ENCODE peak calls at places on chromosome 1, in seven cellular contexts. One of them, this sample, is unnamed.

GRCh38 chr1:33310702-33311101 is 10.2 kb downstream of the A3GALT2 start:
- DNase-seq in Karpas-422: no peak
- DNase-seq in upper lobe of right lung: peak
- DNase-seq in iris pigment epithelial cell: no peak
- DNase-seq in mesothelial cell of epicardium: no peak
- DNase-seq in NCI-H1048: no peak
- DNase-seq in T follicular helper cell: no peak
- DNase-seq in this sample: no peak

GRCh38 chr1:16204634-16205332 is 7.7 kb downstream of the ARHGEF19 start:
- DNase-seq in Karpas-422: peak
- DNase-seq in upper lobe of right lung: peak
- DNase-seq in T follicular helper cell: no peak
- DNase-seq in iris pigment epithelial cell: no peak
- DNase-seq in mesothelial cell of epicardium: no peak
- DNase-seq in NCI-H1048: no peak
- DNase-seq in this sample: no peak

GRCh38 chr1:201933840-201934430 is 12.4 kb downstream of the LMOD1 start:
- DNase-seq in NCI-H1048: no peak
- DNase-seq in mesothelial cell of epicardium: no peak
- DNase-seq in iris pigment epithelial cell: peak
- DNase-seq in upper lobe of right lung: no peak
- DNase-seq in Karpas-422: no peak
- DNase-seq in T follicular helper cell: no peak
- DNase-seq in this sample: no peak

GRCh38 chr1:47931395-47931794 is 65.8 kb downstream of the TRABD2B start:
- DNase-seq in T follicular helper cell: no peak
- DNase-seq in Karpas-422: peak
- DNase-seq in NCI-H1048: no peak
- DNase-seq in upper lobe of right lung: no peak
- DNase-seq in iris pigment epithelial cell: no peak
- DNase-seq in mesothelial cell of epicardium: no peak
- DNase-seq in this sample: no peak

GRCh38 chr1:37319284-37319683 is 155.1 kb upstream of the ZC3H12A start:
- DNase-seq in mesothelial cell of epicardium: no peak
- DNase-seq in Karpas-422: no peak
- DNase-seq in iris pigment epithelial cell: no peak
- DNase-seq in upper lobe of right lung: no peak
- DNase-seq in T follicular helper cell: no peak
- DNase-seq in NCI-H1048: no peak
- DNase-seq in this sample: no peak

GRCh38 chr1:41357451-41358151 is 3.6 kb upstream of the FOXO6 start:
- DNase-seq in iris pigment epithelial cell: no peak
- DNase-seq in NCI-H1048: no peak
- DNase-seq in upper lobe of right lung: peak
- DNase-seq in T follicular helper cell: no peak
- DNase-seq in mesothelial cell of epicardium: no peak
- DNase-seq in Karpas-422: no peak
- DNase-seq in this sample: no peak

GRCh38 chr1:6051423-6051822 is 5.7 kb downstream of the KCNAB2 start:
- DNase-seq in iris pigment epithelial cell: no peak
- DNase-seq in mesothelial cell of epicardium: no peak
- DNase-seq in upper lobe of right lung: no peak
- DNase-seq in Karpas-422: no peak
- DNase-seq in NCI-H1048: no peak
- DNase-seq in T follicular helper cell: no peak
- DNase-seq in this sample: no peak

GRCh38 chr1:11559211-11559970 is 80.4 kb downstream of the DISP3 start:
- DNase-seq in T follicular helper cell: no peak
- DNase-seq in Karpas-422: no peak
- DNase-seq in NCI-H1048: no peak
- DNase-seq in mesothelial cell of epicardium: no peak
- DNase-seq in iris pigment epithelial cell: no peak
- DNase-seq in upper lobe of right lung: no peak
- DNase-seq in this sample: no peak